ENCODE peak calls at places on chromosome 13, in four cellular contexts. O is IMR-90, I is H54, N is body of pancreas. Y is an unnamed sample.

GRCh38 chr13:43835701-43836100 is 43.8 kb downstream of the CCDC122 start:
- DNase-seq in O (peak; percentile 61), N (no peak), I (no peak), Y (no peak)

GRCh38 chr13:50366488-50367174 is 351.4 kb downstream of the KCNRG start:
- DNase-seq in N (no peak), O (no peak), I (no peak), Y (no peak)

GRCh38 chr13:23510979-23511735 is 59.1 kb upstream of the TNFRSF19 start:
- DNase-seq in O (peak; percentile 75), N (peak; percentile 16), I (no peak), Y (no peak)

GRCh38 chr13:24741016-24741662 is 22.8 kb upstream of the RNF17 start:
- DNase-seq in O (no peak), I (peak; percentile 21), N (no peak), Y (no peak)

GRCh38 chr13:95485045-95485517 is 67.4 kb upstream of the CLDN10 start:
- DNase-seq in O (peak; percentile 42), I (peak; percentile 16), N (no peak), Y (no peak)

GRCh38 chr13:94269557-94269956 is 209.9 kb downstream of the DCT start:
- DNase-seq in O (no peak), I (no peak), N (no peak), Y (no peak)

GRCh38 chr13:105377452-105377851 is 1158.0 kb downstream of the EFNB2 start:
- DNase-seq in N (no peak), O (no peak), I (no peak), Y (no peak)

GRCh38 chr13:48163066-48163465 is 68.2 kb upstream of the MED4 start:
- DNase-seq in O (no peak), N (no peak), I (no peak), Y (no peak)

GRCh38 chr13:114071441-114071840 is 61.0 kb downstream of the RASA3 start:
- DNase-seq in I (no peak), O (no peak), N (no peak), Y (no peak)

GRCh38 chr13:36818483-36819063 is 449 bp upstream of the RFXAP start:
- DNase-seq in N (no peak), O (no peak), I (no peak), Y (no peak)

GRCh38 chr13:51626749-51627148 is 42.5 kb downstream of the WDFY2 start:
- DNase-seq in I (no peak), N (peak; percentile 86), O (no peak), Y (no peak)

GRCh38 chr13:111079375-111079774 is 35.7 kb upstream of the ARHGEF7 start:
- DNase-seq in O (no peak), N (no peak), I (no peak), Y (no peak)
- TF ChIP-seq POLR2A in O (no peak), N (no peak), I (no peak), Y (no peak)

DNA sequence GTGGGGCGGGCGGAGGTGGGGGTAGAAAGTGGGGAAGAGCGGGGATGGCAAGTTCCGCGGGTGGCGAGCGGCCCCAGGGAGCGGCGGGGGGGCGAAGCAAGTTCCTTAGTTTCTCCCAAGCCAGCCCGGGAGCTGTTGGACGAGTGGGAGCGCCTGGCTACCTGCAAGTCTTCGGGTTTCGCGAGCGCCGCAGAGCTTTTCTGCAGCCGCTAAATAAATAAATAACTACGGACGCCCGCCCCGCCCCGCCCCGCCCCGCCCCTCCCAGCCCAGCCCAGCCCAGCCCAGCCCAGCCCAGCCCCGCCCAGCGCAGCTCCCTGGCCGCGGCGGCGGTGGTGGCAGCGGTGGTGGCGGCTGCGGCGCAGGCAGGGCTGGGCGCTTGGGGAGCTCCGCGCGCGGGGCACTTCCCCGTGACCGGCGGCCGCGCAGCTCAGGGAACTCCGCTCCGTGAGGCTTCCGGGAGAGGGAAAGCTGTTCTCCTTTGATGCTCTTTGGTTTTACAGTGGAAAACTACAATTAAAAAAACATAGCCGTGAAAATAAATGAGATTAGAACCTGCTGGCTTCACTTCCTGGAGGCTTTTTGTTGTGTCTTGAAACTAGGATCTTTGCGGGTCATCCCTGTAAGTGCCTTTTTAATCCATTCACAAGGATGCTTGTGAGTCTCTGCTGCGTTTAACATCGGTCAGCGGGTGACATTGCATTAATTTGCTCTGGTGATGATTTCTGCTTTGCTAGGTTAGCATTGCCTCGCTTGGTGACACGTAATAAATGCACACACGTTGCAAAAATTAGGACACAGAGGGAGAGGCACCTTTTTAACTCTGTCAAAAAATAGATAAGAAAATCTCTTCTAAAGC is at the start of gene UBE2L5:
- DNase-seq in I (no peak), O (peak; percentile 74), N (peak; percentile 81), Y (peak; percentile 70)
- TF ChIP-seq POLR2A in I (peak; percentile 42), O (no peak), N (peak; percentile 81), Y (peak; percentile 10)

GRCh38 chr13:46071590-46072249 is 19.2 kb upstream of the ZC3H13 start:
- DNase-seq in I (no peak), O (no peak), N (no peak), Y (no peak)
- TF ChIP-seq POLR2A in I (no peak), O (no peak), N (no peak), Y (no peak)

DNA sequence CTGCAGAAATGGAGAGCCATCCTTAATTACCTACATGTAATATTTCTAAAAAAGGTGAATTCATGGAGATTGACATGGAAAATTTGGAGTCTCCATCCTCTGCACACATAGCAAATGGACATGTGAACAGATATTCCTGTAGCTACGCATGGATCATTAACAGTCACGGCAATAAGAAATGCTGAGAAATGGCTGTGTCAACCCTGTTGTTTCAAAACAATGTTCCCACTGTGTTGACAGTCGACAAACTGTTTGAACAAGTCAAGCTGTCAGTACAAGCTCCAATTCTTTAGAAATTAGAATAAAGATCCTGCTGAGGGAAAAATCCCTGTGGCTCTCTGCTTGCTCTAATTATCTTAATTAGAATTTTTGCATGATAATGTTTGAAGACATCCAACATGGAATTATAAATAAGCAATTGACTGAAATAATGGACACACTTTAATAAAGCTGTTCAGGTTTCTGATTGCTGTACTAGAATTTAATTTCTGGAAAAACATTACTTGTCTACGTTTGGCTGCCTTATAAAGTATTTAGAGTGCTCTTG is 37.9 kb upstream of the CPB2 start:
- DNase-seq in N (no peak), O (no peak), I (no peak), Y (no peak)
- TF ChIP-seq POLR2A in N (no peak), O (no peak), I (no peak), Y (no peak)

GRCh38 chr13:110617326-110618072 is 2.2 kb downstream of the NAXD start:
- DNase-seq in O (peak; percentile 97), I (no peak), N (peak; percentile 81), Y (no peak)

GRCh38 chr13:110615005-110615321 is 382 bp upstream of the NAXD start:
- DNase-seq in N (no peak), I (no peak), O (no peak), Y (no peak)

GRCh38 chr13:110615322-110616102 is at the start of gene NAXD:
- DNase-seq in O (peak; percentile 93), I (peak; percentile 100), N (peak; percentile 94), Y (peak; percentile 88)

GRCh38 chr13:110618167-110618566 is 2.8 kb downstream of the NAXD start:
- DNase-seq in I (no peak), N (no peak), O (no peak), Y (no peak)

DNA sequence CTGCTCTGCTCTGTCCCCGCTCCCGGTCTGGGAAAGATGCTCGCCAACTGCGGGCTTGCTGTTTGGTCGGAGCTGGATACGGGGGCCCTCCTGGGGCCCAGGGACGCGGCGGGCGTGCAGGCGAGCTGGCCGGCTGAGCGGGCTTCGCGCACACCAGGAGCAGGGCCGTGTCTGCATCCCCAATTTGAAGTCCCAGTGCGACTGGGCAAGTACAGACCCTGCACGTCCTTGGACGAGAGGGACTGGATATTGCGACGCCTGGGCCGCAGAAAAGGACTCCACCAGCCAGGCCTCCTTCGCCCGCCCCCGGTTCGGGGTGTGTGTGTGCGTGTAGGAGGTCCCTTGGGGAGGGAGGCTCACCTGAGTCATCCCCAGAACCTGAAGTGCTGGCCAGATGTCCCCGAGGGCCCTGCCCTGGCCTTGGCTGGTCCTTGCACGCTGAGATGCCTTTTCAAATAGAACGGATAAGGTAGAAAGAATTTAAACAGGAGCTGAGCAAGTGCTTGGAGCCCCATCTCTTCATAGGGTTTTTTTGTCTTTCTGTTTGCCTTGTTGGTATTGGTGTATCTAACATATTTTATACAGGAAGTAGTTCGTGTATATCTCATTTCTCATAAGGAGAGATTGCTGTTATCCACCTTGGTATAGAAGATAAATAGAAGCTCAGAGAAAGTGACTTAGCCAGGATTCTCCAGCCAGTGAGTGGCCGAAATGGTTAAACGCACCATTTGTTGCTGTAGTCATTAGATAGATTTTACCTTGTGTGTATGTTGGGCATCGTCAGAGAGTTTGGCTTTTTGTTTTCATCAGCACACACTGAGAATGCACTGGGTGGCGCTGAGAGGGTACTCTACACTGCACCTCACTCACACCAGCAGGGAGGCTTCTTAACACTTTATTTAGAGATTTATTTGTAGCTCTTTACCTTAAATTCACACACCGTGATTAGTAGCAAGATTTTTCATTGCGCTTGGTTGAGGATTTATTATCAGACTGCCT is 1.1 kb downstream of the NAXD start:
- DNase-seq in N (peak; percentile 50), O (peak; percentile 72), I (peak; percentile 85), Y (no peak)
- TF ChIP-seq POLR2A in N (peak; percentile 30), O (no peak), I (no peak), Y (no peak)

GRCh38 chr13:28138756-28139470 is 568 bp downstream of the PAN3 start:
- DNase-seq in N (peak; percentile 85), O (peak; percentile 91), I (peak; percentile 27), Y (peak; percentile 95)
- TF ChIP-seq POLR2A in N (peak; percentile 85), O (peak; percentile 82), I (peak; percentile 59), Y (no peak)

GRCh38 chr13:109694972-109695371 is 91.4 kb downstream of the IRS2 start:
- DNase-seq in O (no peak), N (no peak), I (no peak), Y (no peak)
- TF ChIP-seq POLR2A in O (no peak), N (no peak), I (no peak), Y (no peak)

DNA sequence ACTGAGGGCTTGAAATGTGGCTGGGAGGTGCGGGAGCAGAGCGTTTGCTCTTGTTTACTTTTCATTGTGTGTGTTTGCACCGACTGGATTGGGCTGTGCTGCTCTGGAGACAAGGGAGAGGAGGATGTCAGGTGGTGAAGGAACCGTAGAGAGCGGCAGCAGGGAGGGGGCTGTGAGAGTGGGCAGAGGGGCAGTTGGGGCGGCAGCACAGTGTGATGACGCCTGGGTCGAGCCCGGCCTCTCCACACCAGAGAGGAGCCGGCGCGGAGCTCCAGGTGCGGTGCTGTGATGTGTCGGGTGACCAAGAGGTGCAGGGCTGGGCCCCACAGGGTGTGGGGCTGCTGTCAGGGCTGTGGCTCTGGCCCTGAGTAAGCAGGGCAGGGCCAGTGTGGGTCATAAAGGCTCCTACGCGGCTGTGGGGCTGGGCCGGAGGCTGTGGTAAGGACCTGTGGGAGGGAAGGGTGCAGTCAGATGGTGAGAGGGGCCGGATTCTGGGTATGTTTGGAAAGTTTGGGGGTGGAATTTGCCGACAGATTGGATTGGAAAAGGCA is 10.5 kb downstream of the NAXD start:
- DNase-seq in N (peak; percentile 30), I (no peak), O (no peak), Y (no peak)
- TF ChIP-seq POLR2A in N (peak; percentile 32), I (no peak), O (no peak), Y (no peak)

Y was measured in lower leg skin.